ENCODE peak calls at places on chromosomes 5 and 9, in four cellular contexts. R is CD8-positive, alpha-beta T cell; S is GM23248; N is pancreas. U is an unnamed sample.

GRCh38 chr5:61340775-61341361 is 8.8 kb downstream of the ZSWIM6 start:
- DNase-seq in N (no peak), S (no peak), R (no peak), U (no peak)

GRCh38 chr5:52864376-52864775 is 76.7 kb downstream of the ITGA1 start:
- DNase-seq in R (no peak), N (no peak), S (peak; percentile 69), U (no peak)

GRCh38 chr5:57841671-57842375 is 359.2 kb upstream of the ACTBL2 start:
- DNase-seq in R (no peak), N (no peak), S (peak; percentile 91), U (no peak)

GRCh38 chr5:110651507-110651906 is 75.0 kb downstream of the TMEM232 start:
- DNase-seq in S (peak; percentile 20), R (no peak), N (no peak), U (no peak)

GRCh38 chr9:78973906-78974305 is 597.9 kb upstream of the TLE4 start:
- DNase-seq in N (no peak), S (peak; percentile 63), R (no peak), U (no peak)

GRCh38 chr5:158013939-158014338 is 155.0 kb upstream of the CLINT1 start:
- DNase-seq in N (no peak), S (peak; percentile 77), R (no peak), U (no peak)

GRCh38 chr5:138905541-138905940 is 30.4 kb upstream of the LRRTM2 start:
- DNase-seq in S (peak; percentile 65), N (no peak), R (no peak), U (no peak)

GRCh38 chr9:131776473-131776872 is 36.6 kb upstream of the RAPGEF1 start:
- DNase-seq in N (no peak), R (no peak), S (peak; percentile 62), U (no peak)

GRCh38 chr9:90287567-90288274 is 354.9 kb downstream of the DIRAS2 start:
- DNase-seq in R (no peak), N (no peak), S (no peak), U (no peak)

GRCh38 chr5:155728146-155728856 is 598.7 kb upstream of the SGCD start:
- DNase-seq in R (no peak), S (peak; percentile 74), N (peak; percentile 37), U (peak; percentile 31)

GRCh38 chr5:134006119-134006514 is 1.3 kb upstream of the VDAC1 start:
- DNase-seq in R (no peak), S (no peak), N (no peak), U (no peak)

DNA sequence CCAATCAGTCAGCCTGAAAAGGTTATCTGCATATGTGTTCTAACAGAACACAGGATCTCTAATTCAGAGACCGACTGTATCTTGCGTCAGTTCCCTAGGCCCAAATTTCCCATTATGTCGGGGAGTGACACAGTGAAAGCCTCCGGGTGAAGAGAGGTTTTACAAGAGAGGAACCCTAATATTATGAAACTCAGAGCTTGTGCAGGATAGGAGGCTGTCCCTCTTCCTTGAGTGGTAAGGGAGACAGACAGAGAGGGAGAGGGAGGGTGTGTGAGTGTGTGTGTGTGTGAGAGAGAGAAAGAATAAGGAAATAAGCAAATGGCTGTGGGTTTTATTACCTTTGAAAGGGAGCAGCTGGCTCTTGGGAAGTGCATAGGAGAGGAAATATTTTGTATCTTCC is 1.9 kb downstream of the CD14 start:
- DNase-seq in R (no peak), S (no peak), N (no peak), U (peak; percentile 51)
- H3K4me3 ChIP-seq in R (no peak overlapping the region), S (no peak overlapping the region), N (peak overlapping the region; percentile 65), U (peak overlapping the region; percentile 60)

GRCh38 chr9:129752915-129753724 is at the start of gene PTGES:
- DNase-seq in S (peak; percentile 94), N (peak; percentile 61), R (peak; percentile 31), U (peak; percentile 72)
- H3K4me3 ChIP-seq in S (peak within 1 kb of the TSS; percentile 69), N (peak within 1 kb of the TSS; percentile 7), R (no peak within 1 kb of the TSS), U (peak within 1 kb of the TSS; percentile 19)

GRCh38 chr5:11903121-11903613 is 1.1 kb downstream of the CTNND2 start:
- DNase-seq in S (no peak), R (no peak), N (no peak), U (no peak)
- H3K4me3 ChIP-seq in S (no peak overlapping the region), R (no peak overlapping the region), N (peak overlapping the region; percentile 85), U (peak overlapping the region; percentile 28)

DNA sequence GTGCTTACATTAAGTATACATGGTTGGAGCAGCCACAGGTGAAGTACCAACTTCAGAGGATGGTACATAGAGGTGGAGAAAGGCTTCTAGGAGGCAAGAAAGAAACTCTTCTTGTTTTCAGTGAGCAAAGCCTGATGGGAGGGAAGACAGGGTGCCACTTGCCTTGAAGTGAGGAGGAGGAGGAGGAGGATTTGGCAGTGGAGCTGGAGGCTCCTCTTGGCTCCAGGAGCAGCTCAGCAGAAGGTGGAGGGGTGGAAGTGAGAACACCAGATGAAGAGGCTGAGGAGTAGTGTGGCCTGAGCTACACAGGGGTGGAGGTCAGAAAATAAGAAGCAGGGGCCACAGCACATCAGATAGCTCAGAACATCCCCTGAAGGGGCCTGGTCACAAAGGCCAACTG is 91.1 kb upstream of the SHISAL2B start:
- DNase-seq in S (no peak), R (no peak), N (no peak), U (no peak)
- H3K4me3 ChIP-seq in S (no peak overlapping the region), R (no peak overlapping the region), N (no peak overlapping the region), U (no peak overlapping the region)

GRCh38 chr5:96941140-96941539 is 5.3 kb downstream of the LNPEP start:
- DNase-seq in N (no peak), S (no peak), R (no peak), U (no peak)

GRCh38 chr5:96940586-96940985 is 4.7 kb downstream of the LNPEP start:
- DNase-seq in N (no peak), S (peak; percentile 53), R (no peak), U (no peak)

GRCh38 chr5:96943829-96944228 is 7.9 kb downstream of the LNPEP start:
- DNase-seq in S (peak; percentile 21), N (no peak), R (no peak), U (no peak)

GRCh38 chr5:96942911-96943310 is 7.0 kb downstream of the LNPEP start:
- DNase-seq in S (peak; percentile 77), N (no peak), R (no peak), U (no peak)

GRCh38 chr5:96942078-96942477 is 6.2 kb downstream of the LNPEP start:
- DNase-seq in N (no peak), R (no peak), S (no peak), U (no peak)
- H3K4me3 ChIP-seq in N (no peak overlapping the region), R (no peak overlapping the region), S (no peak overlapping the region), U (no peak overlapping the region)

DNA sequence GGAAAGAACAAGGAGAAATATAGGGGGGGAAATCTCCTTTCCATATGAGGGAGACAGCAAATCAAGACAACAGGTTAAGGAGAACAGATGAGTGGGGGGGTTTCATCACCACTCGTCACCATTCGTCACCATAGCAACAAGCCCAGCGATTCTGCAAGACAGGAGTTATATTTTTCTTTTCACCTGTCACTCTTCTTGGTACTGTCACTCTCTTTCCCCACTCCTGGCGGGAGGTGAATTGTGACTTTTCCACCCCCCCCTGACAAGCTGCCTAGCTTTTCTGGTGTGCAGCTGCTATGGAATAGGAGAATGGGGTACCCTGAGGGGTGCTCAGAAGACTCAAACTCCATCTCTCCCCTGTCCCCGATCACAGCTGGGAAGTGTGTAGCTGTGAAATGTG is 239.9 kb downstream of the FAM114A2 start:
- DNase-seq in R (no peak), N (no peak), S (no peak), U (no peak)
- H3K4me3 ChIP-seq in R (no peak overlapping the region), N (no peak overlapping the region), S (no peak overlapping the region), U (no peak overlapping the region)

DNA sequence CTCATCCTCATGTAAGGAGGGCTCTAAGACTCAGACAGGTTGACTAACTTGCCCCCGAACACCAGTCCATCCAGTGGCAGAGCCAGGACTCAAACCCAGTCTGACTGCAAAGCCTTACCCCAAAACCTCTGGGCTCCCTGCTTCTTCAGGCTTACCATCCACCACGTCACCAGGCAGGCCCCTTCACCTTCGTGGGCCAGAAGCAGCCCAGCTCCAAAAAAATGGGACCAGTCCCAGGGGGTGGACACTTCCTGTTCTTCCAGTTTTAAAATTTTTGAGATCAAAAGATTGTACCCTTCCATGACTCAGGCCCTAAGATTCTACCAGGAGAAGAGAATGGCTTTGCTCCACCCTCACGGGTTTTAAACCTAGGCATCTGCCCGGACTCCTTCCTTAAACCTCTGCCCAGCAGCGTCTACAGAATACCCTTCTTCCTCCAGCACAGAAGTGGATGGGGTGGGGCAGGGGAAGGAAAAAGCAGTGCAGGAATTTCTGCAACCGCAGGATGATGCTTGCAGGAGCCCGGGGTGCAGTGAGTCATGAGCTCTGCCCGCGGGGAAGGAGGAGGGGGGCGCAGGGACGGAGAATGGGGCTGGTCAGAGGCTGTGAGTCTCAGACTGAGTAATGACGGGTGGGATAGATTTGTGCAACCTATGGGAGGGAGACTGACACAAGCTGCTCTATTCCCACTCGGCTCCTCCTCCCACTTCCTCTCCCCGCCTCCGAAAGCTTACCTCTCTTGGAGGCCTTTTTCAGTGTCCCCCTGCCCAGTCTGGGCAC is 50.4 kb upstream of the STXBP1 start:
- DNase-seq in S (peak; percentile 99), N (peak; percentile 61), R (no peak), U (peak; percentile 87)
- H3K4me3 ChIP-seq in S (peak overlapping the region; percentile 44), N (peak overlapping the region; percentile 0), R (no peak overlapping the region), U (no peak overlapping the region)

DNA sequence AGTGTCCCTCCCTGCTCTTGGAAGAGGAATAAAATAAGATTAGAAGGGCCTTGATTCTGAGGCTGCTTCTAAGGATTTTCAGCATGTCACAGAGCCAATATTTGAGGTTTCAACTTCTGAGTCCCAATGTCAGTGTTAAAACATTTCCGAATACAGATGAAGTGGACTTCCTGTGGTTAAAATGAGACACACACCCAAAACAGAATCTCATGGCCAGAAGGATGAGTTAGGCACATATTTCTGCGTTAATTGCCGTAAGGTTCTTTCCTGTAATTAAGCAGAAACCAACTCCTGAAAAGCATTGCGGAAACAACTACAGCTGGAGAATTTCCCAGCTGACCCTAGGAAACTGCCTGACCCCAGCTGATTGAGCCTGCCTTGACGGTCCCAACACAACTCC is 10.4 kb upstream of the ZNF354B start:
- DNase-seq in N (no peak), S (no peak), R (no peak), U (no peak)
- H3K4me3 ChIP-seq in N (no peak overlapping the region), S (no peak overlapping the region), R (no peak overlapping the region), U (no peak overlapping the region)

GRCh38 chr9:107739601-107740082 is 250.1 kb upstream of the KLF4 start:
- DNase-seq in R (no peak), N (peak; percentile 30), S (peak; percentile 75), U (no peak)
- H3K4me3 ChIP-seq in R (no peak overlapping the region), N (no peak overlapping the region), S (no peak overlapping the region), U (no peak overlapping the region)

U was measured in upper lobe of left lung.